ENCODE peak calls at places on chromosome 3, in ten cellular contexts. B is cardiac muscle cell, Z is IMR-90, S is hepatocyte, M is prostate gland, E is HCT116, P is mucosa of descending colon, D is breast epithelium, I is uterus, Q is mesendoderm. U is an unnamed sample.

GRCh38 chr3:195868336-195868865 is 40.0 kb downstream of the TNK2 start:
- DNase-seq in B (no peak), Z (no peak), S (no peak), M (no peak), E (no peak), P (no peak), D (no peak), I (no peak), Q (no peak), U (no peak)

GRCh38 chr3:114848643-114849350 is 298.3 kb downstream of the ZBTB20 start:
- DNase-seq in B (no peak), Z (no peak), S (no peak), M (no peak), E (no peak), P (no peak), D (no peak), I (no peak), Q (no peak), U (no peak)

GRCh38 chr3:114223146-114223545 is 14.2 kb downstream of the ZNF80 start:
- DNase-seq in B (peak; percentile 36), Z (no peak), S (no peak), M (no peak), E (no peak), P (no peak), D (no peak), I (no peak), Q (no peak), U (no peak)

GRCh38 chr3:148943531-148944200 is 47.7 kb upstream of the GYG1 start:
- DNase-seq in B (peak; percentile 90), Z (peak; percentile 85), S (peak; percentile 85), M (peak; percentile 26), E (peak; percentile 66), P (peak; percentile 42), D (no peak), I (no peak), Q (peak; percentile 86), U (peak; percentile 74)

GRCh38 chr3:157479464-157480243 is 23.6 kb downstream of the VEPH1 start:
- DNase-seq in B (no peak), Z (no peak), S (no peak), M (no peak), E (no peak), P (no peak), D (no peak), I (no peak), Q (no peak), U (no peak)

GRCh38 chr3:112327371-112327951 is 5.5 kb upstream of the CD200 start:
- DNase-seq in B (peak; percentile 87), Z (peak; percentile 68), S (peak; percentile 75), M (peak; percentile 33), E (peak; percentile 55), P (peak; percentile 74), D (no peak), I (peak; percentile 51), Q (peak; percentile 77), U (peak; percentile 33)

GRCh38 chr3:114874447-114874846 is 272.6 kb downstream of the ZBTB20 start:
- DNase-seq in B (peak; percentile 5), Z (no peak), S (no peak), M (no peak), E (no peak), P (no peak), D (no peak), I (no peak), Q (no peak), U (no peak)

GRCh38 chr3:12444582-12445468 is 39.5 kb upstream of the TSEN2 start:
- DNase-seq in B (peak; percentile 67), Z (no peak), S (peak; percentile 84), M (no peak), E (peak; percentile 88), P (peak; percentile 84), D (no peak), I (no peak), Q (peak; percentile 74), U (peak; percentile 44)

GRCh38 chr3:160400048-160400630 is 689 bp downstream of the SMC4 start:
- DNase-seq in B (peak; percentile 77), Z (peak; percentile 49), S (peak; percentile 54), M (peak; percentile 32), E (no peak), P (peak; percentile 61), D (no peak), I (peak; percentile 26), Q (no peak), U (peak; percentile 48)

GRCh38 chr3:128294999-128295468 is 141.8 kb downstream of the EEFSEC start:
- DNase-seq in B (no peak), Z (no peak), S (no peak), M (no peak), E (no peak), P (no peak), D (no peak), I (no peak), Q (no peak), U (no peak)
- H3K4me1 ChIP-seq in B (peaks cover 8% of the 10 kb centered on the region), Z (no peaks in the 10 kb centered on the region), S (no peaks in the 10 kb centered on the region), M (no peaks in the 10 kb centered on the region), E (no peaks in the 10 kb centered on the region), P (no peaks in the 10 kb centered on the region), D (no peaks in the 10 kb centered on the region), I (no peaks in the 10 kb centered on the region), Q (no peaks in the 10 kb centered on the region), U (no peaks in the 10 kb centered on the region)

GRCh38 chr3:64462203-64463120 is 225.3 kb downstream of the ADAMTS9 start:
- DNase-seq in B (peak; percentile 87), Z (peak; percentile 93), S (no peak), M (no peak), E (no peak), P (no peak), D (no peak), I (no peak), Q (no peak), U (peak; percentile 95)
- H3K4me3 ChIP-seq in B (no peak overlapping the region), Z (peak overlapping the region; percentile 28), S (no peak overlapping the region), M (no peak overlapping the region), E (no peak overlapping the region), P (no peak overlapping the region), D (no peak overlapping the region), I (no peak overlapping the region), Q (no peak overlapping the region), U (peak overlapping the region; percentile 43)

DNA sequence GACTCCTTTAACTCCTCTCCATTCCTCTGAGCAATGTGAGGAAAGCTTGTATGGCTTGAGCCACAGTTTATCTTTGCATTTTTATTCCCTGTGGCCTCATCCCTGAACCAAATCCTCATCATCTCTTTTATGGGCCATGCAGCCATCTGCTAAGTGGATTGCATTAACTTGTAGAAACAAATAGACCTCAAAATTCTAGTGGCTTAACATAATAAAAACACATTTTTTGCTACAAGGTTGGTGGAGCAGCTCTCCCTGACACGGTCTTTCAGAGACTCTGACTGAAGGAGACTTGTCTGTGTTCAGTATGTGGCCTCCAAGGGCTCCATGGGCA is 135.3 kb downstream of the RPL22L1 start:
- DNase-seq in B (no peak), Z (no peak), S (no peak), M (no peak), E (no peak), P (no peak), D (no peak), I (no peak), Q (no peak), U (no peak)
- H3K4me1 ChIP-seq in B (no peaks in the 10 kb centered on the region), Z (peaks cover 21% of the 10 kb centered on the region), S (no peaks in the 10 kb centered on the region), M (no peaks in the 10 kb centered on the region), E (no peaks in the 10 kb centered on the region), P (no peaks in the 10 kb centered on the region), D (no peaks in the 10 kb centered on the region), I (no peaks in the 10 kb centered on the region), Q (peaks cover 14% of the 10 kb centered on the region), U (peaks cover 4% of the 10 kb centered on the region)

GRCh38 chr3:131550562-131551188 is 47.9 kb upstream of the MRPL3 start:
- DNase-seq in B (no peak), Z (no peak), S (no peak), M (no peak), E (no peak), P (no peak), D (no peak), I (no peak), Q (no peak), U (no peak)

GRCh38 chr3:131549340-131549739 is 46.6 kb upstream of the MRPL3 start:
- DNase-seq in B (no peak), Z (no peak), S (no peak), M (no peak), E (peak; percentile 7), P (no peak), D (no peak), I (no peak), Q (peak; percentile 16), U (no peak)

GRCh38 chr3:131544557-131544956 is 41.8 kb upstream of the MRPL3 start:
- DNase-seq in B (no peak), Z (no peak), S (no peak), M (no peak), E (no peak), P (no peak), D (no peak), I (no peak), Q (no peak), U (no peak)

GRCh38 chr3:131543714-131544113 is 40.9 kb upstream of the MRPL3 start:
- DNase-seq in B (peak; percentile 91), Z (peak; percentile 84), S (peak; percentile 67), M (peak; percentile 48), E (peak; percentile 49), P (peak; percentile 17), D (peak; percentile 55), I (peak; percentile 63), Q (peak; percentile 55), U (peak; percentile 83)

GRCh38 chr3:131547585-131547984 is 44.8 kb upstream of the MRPL3 start:
- DNase-seq in B (no peak), Z (no peak), S (no peak), M (no peak), E (no peak), P (no peak), D (no peak), I (no peak), Q (no peak), U (no peak)
- H3K4me3 ChIP-seq in B (no peak overlapping the region), Z (no peak overlapping the region), S (no peak overlapping the region), M (no peak overlapping the region), E (no peak overlapping the region), P (no peak overlapping the region), D (no peak overlapping the region), I (no peak overlapping the region), Q (no peak overlapping the region), U (no peak overlapping the region)

DNA sequence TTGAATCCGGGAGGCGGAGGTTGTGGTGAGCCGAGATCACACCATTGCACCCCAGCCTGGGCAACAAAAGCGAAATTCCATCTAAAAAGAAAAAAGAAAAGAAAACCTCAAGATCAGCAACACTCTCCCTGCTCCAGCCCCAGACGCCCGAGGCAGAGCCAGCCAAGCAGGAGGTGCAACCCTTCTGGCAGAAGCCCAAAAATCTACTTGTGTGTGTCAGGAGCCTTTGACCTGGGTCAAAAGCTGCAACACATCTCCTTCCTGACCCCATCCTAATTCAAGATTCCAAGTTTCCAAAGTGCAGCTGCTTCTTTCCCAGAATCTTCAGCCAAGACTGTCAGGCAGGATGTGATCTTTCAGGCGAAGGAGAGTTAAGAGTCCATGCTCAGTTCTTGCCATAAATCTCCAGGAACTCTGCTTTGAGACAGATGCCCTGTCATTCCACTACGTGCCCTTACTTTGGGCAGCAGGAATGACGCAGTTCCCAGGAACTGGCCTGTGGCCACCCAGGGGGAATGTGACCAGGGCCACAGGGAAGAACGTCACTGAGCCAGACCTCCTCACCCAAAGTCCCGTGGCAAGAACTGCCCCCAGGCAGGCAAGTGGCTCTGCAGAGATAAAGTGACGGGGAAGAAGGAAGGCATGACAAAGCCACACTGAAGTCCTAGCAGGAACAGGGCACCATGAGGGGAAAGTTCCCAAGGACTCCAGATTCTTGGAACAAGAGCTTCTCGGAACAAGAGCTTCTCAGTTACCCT is 39.4 kb downstream of the SH3BP5 start:
- DNase-seq in B (peak; percentile 63), Z (peak; percentile 44), S (no peak), M (no peak), E (no peak), P (no peak), D (no peak), I (peak; percentile 84), Q (no peak), U (peak; percentile 51)
- H3K4me1 ChIP-seq in B (peaks cover 8% of the 10 kb centered on the region), Z (peaks cover 3% of the 10 kb centered on the region), S (no peaks in the 10 kb centered on the region), M (no peaks in the 10 kb centered on the region), E (no peaks in the 10 kb centered on the region), P (peaks cover 10% of the 10 kb centered on the region), D (peaks cover 23% of the 10 kb centered on the region), I (peaks cover 20% of the 10 kb centered on the region), Q (no peaks in the 10 kb centered on the region), U (peaks cover 31% of the 10 kb centered on the region)

U was measured in astrocyte.